ENCODE peak calls at places on chromosomes 1 and 21, in nine cellular contexts. One of them, this sample, is unnamed.

GRCh38 chr21:21751286-21751685 is 753.1 kb downstream of the NCAM2 start:
- DNase-seq in aorta: no peak
- DNase-seq in HepG2: no peak
- DNase-seq in upper lobe of right lung: no peak
- DNase-seq in heart right ventricle: no peak
- DNase-seq in mesendoderm: no peak
- DNase-seq in psoas muscle: no peak
- DNase-seq in uterus: no peak
- DNase-seq in lung: no peak
- DNase-seq in this sample: no peak

GRCh38 chr1:12480748-12481362 is 137.2 kb downstream of the DHRS3 start:
- DNase-seq in heart right ventricle: no peak
- DNase-seq in mesendoderm: peak; percentile 79
- DNase-seq in upper lobe of right lung: no peak
- DNase-seq in HepG2: no peak
- DNase-seq in psoas muscle: no peak
- DNase-seq in aorta: no peak
- DNase-seq in lung: no peak
- DNase-seq in uterus: no peak
- DNase-seq in this sample: peak; percentile 82

GRCh38 chr1:2175055-2175414 is 19.5 kb downstream of the FAAP20 start:
- DNase-seq in aorta: peak; percentile 57
- DNase-seq in lung: no peak
- DNase-seq in uterus: no peak
- DNase-seq in upper lobe of right lung: no peak
- DNase-seq in heart right ventricle: no peak
- DNase-seq in HepG2: no peak
- DNase-seq in mesendoderm: no peak
- DNase-seq in psoas muscle: no peak
- DNase-seq in this sample: no peak

GRCh38 chr1:97340951-97341350 is 579.9 kb downstream of the DPYD start:
- DNase-seq in heart right ventricle: no peak
- DNase-seq in lung: no peak
- DNase-seq in uterus: no peak
- DNase-seq in aorta: no peak
- DNase-seq in HepG2: no peak
- DNase-seq in upper lobe of right lung: no peak
- DNase-seq in psoas muscle: no peak
- DNase-seq in mesendoderm: no peak
- DNase-seq in this sample: no peak

GRCh38 chr1:172885411-172885810 is 165.3 kb downstream of the TNFSF18 start:
- DNase-seq in heart right ventricle: no peak
- DNase-seq in upper lobe of right lung: no peak
- DNase-seq in mesendoderm: no peak
- DNase-seq in psoas muscle: no peak
- DNase-seq in lung: no peak
- DNase-seq in aorta: no peak
- DNase-seq in HepG2: no peak
- DNase-seq in uterus: no peak
- DNase-seq in this sample: no peak

GRCh38 chr1:246483204-246483933 is 23.7 kb downstream of the SMYD3 start:
- DNase-seq in upper lobe of right lung: no peak
- DNase-seq in lung: no peak
- DNase-seq in heart right ventricle: no peak
- DNase-seq in mesendoderm: no peak
- DNase-seq in uterus: no peak
- DNase-seq in aorta: no peak
- DNase-seq in psoas muscle: no peak
- DNase-seq in HepG2: no peak
- DNase-seq in this sample: no peak

GRCh38 chr1:153608742-153609584 is 4.0 kb downstream of the S100A16 start:
- DNase-seq in mesendoderm: peak; percentile 83
- DNase-seq in HepG2: peak; percentile 96
- DNase-seq in aorta: peak; percentile 90
- DNase-seq in lung: peak; percentile 82
- DNase-seq in heart right ventricle: peak; percentile 78
- DNase-seq in uterus: peak; percentile 75
- DNase-seq in psoas muscle: peak; percentile 87
- DNase-seq in upper lobe of right lung: peak; percentile 91
- DNase-seq in this sample: peak; percentile 86

GRCh38 chr1:186978596-186979556 is 150.1 kb downstream of the PLA2G4A start:
- DNase-seq in heart right ventricle: no peak
- DNase-seq in uterus: no peak
- DNase-seq in upper lobe of right lung: no peak
- DNase-seq in psoas muscle: no peak
- DNase-seq in aorta: no peak
- DNase-seq in mesendoderm: no peak
- DNase-seq in lung: no peak
- DNase-seq in HepG2: no peak
- DNase-seq in this sample: no peak

GRCh38 chr1:203322480-203323179 is 17.3 kb downstream of the BTG2 start:
- DNase-seq in heart right ventricle: no peak
- DNase-seq in uterus: no peak
- DNase-seq in mesendoderm: no peak
- DNase-seq in HepG2: no peak
- DNase-seq in lung: no peak
- DNase-seq in psoas muscle: no peak
- DNase-seq in upper lobe of right lung: no peak
- DNase-seq in aorta: no peak
- DNase-seq in this sample: no peak

GRCh38 chr21:23986214-23986613 is 1621.1 kb downstream of the MRPL39 start:
- DNase-seq in uterus: no peak
- DNase-seq in upper lobe of right lung: no peak
- DNase-seq in mesendoderm: no peak
- DNase-seq in HepG2: no peak
- DNase-seq in psoas muscle: no peak
- DNase-seq in aorta: no peak
- DNase-seq in lung: no peak
- DNase-seq in heart right ventricle: no peak
- DNase-seq in this sample: no peak

DNA sequence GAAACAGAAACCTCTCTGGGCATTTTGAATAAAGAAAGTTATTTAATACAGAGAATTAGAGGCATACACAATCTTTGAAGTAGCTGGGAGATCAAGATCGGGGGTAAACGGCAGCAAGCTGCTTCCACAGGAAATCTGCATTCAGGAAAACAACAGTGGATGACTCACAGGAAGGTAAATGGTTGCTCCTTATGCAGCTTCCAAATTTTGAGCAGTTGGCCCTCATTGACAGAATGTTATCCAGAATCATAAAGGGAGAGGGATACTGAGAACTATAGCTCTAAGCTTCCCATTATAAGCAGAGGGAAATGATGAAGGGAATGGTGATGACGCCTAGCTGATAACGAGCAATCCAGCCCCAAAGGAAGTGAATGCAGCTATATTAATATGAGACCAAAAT is 28.6 kb downstream of the ZMYND12 start:
- DNase-seq in psoas muscle: no peak
- DNase-seq in aorta: no peak
- DNase-seq in lung: no peak
- DNase-seq in uterus: no peak
- DNase-seq in upper lobe of right lung: no peak
- DNase-seq in mesendoderm: peak; percentile 30
- DNase-seq in HepG2: no peak
- DNase-seq in heart right ventricle: no peak
- DNase-seq in this sample: no peak
- H3K27ac ChIP-seq in psoas muscle: no peak overlapping the region
- H3K27ac ChIP-seq in aorta: no peak overlapping the region
- H3K27ac ChIP-seq in lung: no peak overlapping the region
- H3K27ac ChIP-seq in uterus: no peak overlapping the region
- H3K27ac ChIP-seq in upper lobe of right lung: no peak overlapping the region
- H3K27ac ChIP-seq in mesendoderm: no peak overlapping the region
- H3K27ac ChIP-seq in HepG2: no peak overlapping the region
- H3K27ac ChIP-seq in heart right ventricle: no peak overlapping the region
- H3K27ac ChIP-seq in this sample: no peak overlapping the region

GRCh38 chr21:46096997-46097825 is 701 bp upstream of the COL6A2 start:
- DNase-seq in heart right ventricle: peak; percentile 17
- DNase-seq in psoas muscle: peak; percentile 17
- DNase-seq in mesendoderm: no peak
- DNase-seq in HepG2: no peak
- DNase-seq in aorta: peak; percentile 77
- DNase-seq in upper lobe of right lung: peak; percentile 62
- DNase-seq in uterus: peak; percentile 51
- DNase-seq in lung: no peak
- DNase-seq in this sample: no peak

GRCh38 chr21:46100020-46100419 is 2.1 kb downstream of the COL6A2 start:
- DNase-seq in mesendoderm: no peak
- DNase-seq in heart right ventricle: no peak
- DNase-seq in psoas muscle: no peak
- DNase-seq in upper lobe of right lung: peak; percentile 17
- DNase-seq in HepG2: no peak
- DNase-seq in lung: peak; percentile 24
- DNase-seq in aorta: peak; percentile 41
- DNase-seq in uterus: no peak
- DNase-seq in this sample: no peak

GRCh38 chr21:46097826-46098286 is at the start of gene COL6A2:
- DNase-seq in lung: peak; percentile 30
- DNase-seq in mesendoderm: peak; percentile 75
- DNase-seq in aorta: peak; percentile 91
- DNase-seq in upper lobe of right lung: peak; percentile 72
- DNase-seq in heart right ventricle: peak; percentile 77
- DNase-seq in uterus: peak; percentile 85
- DNase-seq in psoas muscle: peak; percentile 65
- DNase-seq in HepG2: no peak
- DNase-seq in this sample: no peak

GRCh38 chr21:46099476-46099875 is 1.6 kb downstream of the COL6A2 start:
- DNase-seq in upper lobe of right lung: peak; percentile 65
- DNase-seq in HepG2: peak; percentile 15
- DNase-seq in aorta: peak; percentile 80
- DNase-seq in heart right ventricle: peak; percentile 47
- DNase-seq in psoas muscle: peak; percentile 46
- DNase-seq in lung: peak; percentile 28
- DNase-seq in uterus: peak; percentile 50
- DNase-seq in mesendoderm: peak; percentile 34
- DNase-seq in this sample: no peak

DNA sequence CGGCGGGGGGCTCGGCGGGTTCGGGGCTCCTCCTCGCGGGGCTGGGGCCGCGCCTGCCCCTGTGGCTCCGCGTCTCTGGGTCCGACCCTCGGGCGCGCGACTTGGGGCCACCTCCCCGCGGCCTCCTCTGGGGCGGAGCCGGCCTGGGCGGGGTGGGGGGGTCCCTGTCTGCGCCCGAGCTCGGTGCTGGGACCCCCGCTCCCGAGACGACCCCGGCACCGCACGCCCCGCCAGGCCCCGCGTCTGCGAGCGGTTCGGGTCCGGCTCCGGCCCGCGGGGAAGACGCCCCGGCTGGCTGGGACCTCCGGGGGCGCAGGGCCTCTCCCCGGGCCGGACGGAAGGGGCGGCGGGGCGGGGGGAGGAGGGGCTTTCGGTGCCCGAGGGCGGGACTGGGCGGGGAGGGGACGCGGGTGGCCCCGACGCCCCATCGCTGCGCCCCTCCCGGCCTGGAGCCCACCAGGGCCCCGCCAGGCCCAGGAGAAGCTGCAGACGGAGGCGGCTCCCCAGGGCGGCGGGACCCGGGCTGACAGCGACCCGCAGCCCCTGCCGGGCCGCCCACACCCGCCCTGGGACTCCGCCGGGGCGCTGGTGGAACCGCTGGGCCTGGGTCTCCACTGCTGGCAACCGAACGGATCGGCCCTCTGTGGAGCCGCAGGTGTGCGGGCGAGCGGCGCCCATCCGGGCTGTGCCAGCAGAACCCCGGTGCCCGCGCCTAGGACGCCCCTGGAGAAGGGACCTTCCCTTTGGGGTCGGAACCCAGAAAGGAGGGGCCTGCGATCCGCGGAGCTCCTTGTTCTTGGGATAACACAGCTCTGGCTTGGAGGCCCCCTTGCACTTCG is 610 bp downstream of the COL6A2 start:
- DNase-seq in HepG2: no peak
- DNase-seq in heart right ventricle: peak; percentile 52
- DNase-seq in lung: peak; percentile 28
- DNase-seq in psoas muscle: peak; percentile 35
- DNase-seq in aorta: peak; percentile 80
- DNase-seq in uterus: peak; percentile 56
- DNase-seq in mesendoderm: peak; percentile 30
- DNase-seq in upper lobe of right lung: peak; percentile 64
- DNase-seq in this sample: no peak
- H3K27ac ChIP-seq in HepG2: no peak overlapping the region
- H3K27ac ChIP-seq in heart right ventricle: peak overlapping the region; percentile 95
- H3K27ac ChIP-seq in lung: peak overlapping the region; percentile 85
- H3K27ac ChIP-seq in psoas muscle: peak overlapping the region; percentile 67
- H3K27ac ChIP-seq in aorta: peak overlapping the region; percentile 92
- H3K27ac ChIP-seq in uterus: peak overlapping the region; percentile 99
- H3K27ac ChIP-seq in mesendoderm: peak overlapping the region; percentile 3
- H3K27ac ChIP-seq in upper lobe of right lung: peak overlapping the region; percentile 75
- H3K27ac ChIP-seq in this sample: no peak overlapping the region

DNA sequence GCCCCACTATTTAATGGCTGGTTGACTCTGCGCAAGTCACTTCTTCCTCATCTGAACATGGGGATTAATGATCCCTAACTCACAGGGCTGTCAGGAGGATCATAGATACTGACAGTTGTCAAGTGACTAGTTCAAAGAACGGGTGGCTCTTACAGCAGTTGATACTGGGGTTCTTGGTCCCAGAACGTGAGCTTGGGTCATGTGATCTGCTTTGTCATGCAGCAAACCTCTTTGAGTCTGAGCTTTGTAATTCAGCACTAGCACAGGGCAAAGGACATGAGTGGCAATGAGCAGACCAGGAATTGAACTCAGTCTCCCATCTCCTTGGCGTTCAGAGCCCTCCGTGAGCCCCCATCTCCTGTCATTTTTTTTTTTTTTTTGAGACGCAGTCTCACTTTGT is 64.4 kb downstream of the TRABD2B start:
- DNase-seq in heart right ventricle: no peak
- DNase-seq in mesendoderm: no peak
- DNase-seq in uterus: no peak
- DNase-seq in HepG2: no peak
- DNase-seq in psoas muscle: no peak
- DNase-seq in lung: no peak
- DNase-seq in upper lobe of right lung: no peak
- DNase-seq in aorta: no peak
- DNase-seq in this sample: no peak
- H3K27ac ChIP-seq in heart right ventricle: no peak overlapping the region
- H3K27ac ChIP-seq in mesendoderm: no peak overlapping the region
- H3K27ac ChIP-seq in uterus: no peak overlapping the region
- H3K27ac ChIP-seq in HepG2: no peak overlapping the region
- H3K27ac ChIP-seq in psoas muscle: no peak overlapping the region
- H3K27ac ChIP-seq in lung: no peak overlapping the region
- H3K27ac ChIP-seq in upper lobe of right lung: no peak overlapping the region
- H3K27ac ChIP-seq in aorta: no peak overlapping the region
- H3K27ac ChIP-seq in this sample: no peak overlapping the region

GRCh38 chr21:42232176-42232825 is 13.4 kb downstream of the ABCG1 start:
- DNase-seq in uterus: no peak
- DNase-seq in heart right ventricle: no peak
- DNase-seq in lung: no peak
- DNase-seq in aorta: no peak
- DNase-seq in mesendoderm: no peak
- DNase-seq in upper lobe of right lung: no peak
- DNase-seq in psoas muscle: no peak
- DNase-seq in HepG2: no peak
- DNase-seq in this sample: no peak
- H3K27ac ChIP-seq in uterus: peak overlapping the region; percentile 73
- H3K27ac ChIP-seq in heart right ventricle: peak overlapping the region; percentile 88
- H3K27ac ChIP-seq in lung: peak overlapping the region; percentile 95
- H3K27ac ChIP-seq in aorta: no peak overlapping the region
- H3K27ac ChIP-seq in mesendoderm: no peak overlapping the region
- H3K27ac ChIP-seq in upper lobe of right lung: peak overlapping the region; percentile 80
- H3K27ac ChIP-seq in psoas muscle: peak overlapping the region; percentile 96
- H3K27ac ChIP-seq in HepG2: no peak overlapping the region
- H3K27ac ChIP-seq in this sample: peak overlapping the region; percentile 71